ENCODE peak calls at places on chromosome 13, in five cellular contexts. C is mucosa of descending colon, R is HCT116, U is pancreas, A is stomach. Z is an unnamed sample. For H3K4me1, the result is how much of the 10 kb centered on the place peaks cover.

GRCh38 chr13:35917942-35918645 is 213.1 kb downstream of the DCLK1 start:
- DNase-seq in C (no peak), R (no peak), U (no peak), A (no peak), Z (no peak)

GRCh38 chr13:108496364-108497215 is 132.8 kb upstream of the MYO16 start:
- DNase-seq in C (no peak), R (no peak), U (no peak), A (no peak), Z (no peak)

GRCh38 chr13:33799950-33800592 is 17.9 kb upstream of the RFC3 start:
- DNase-seq in C (no peak), R (peak), U (no peak), A (no peak), Z (no peak)

GRCh38 chr13:97627566-97627965 is 193.6 kb downstream of the RAP2A start:
- DNase-seq in C (no peak), R (no peak), U (peak), A (no peak), Z (no peak)

GRCh38 chr13:27403252-27403678 is 21.2 kb upstream of the GTF3A start:
- DNase-seq in C (no peak), R (no peak), U (no peak), A (no peak), Z (no peak)

GRCh38 chr13:112839347-112840105 is 129.5 kb upstream of the MCF2L start:
- DNase-seq in C (no peak), R (no peak), U (no peak), A (no peak), Z (no peak)

GRCh38 chr13:40874138-40874776 is 84.8 kb downstream of the SLC25A15 start:
- DNase-seq in C (no peak), R (no peak), U (no peak), A (no peak), Z (no peak)

GRCh38 chr13:99390601-99391000 is 83.4 kb upstream of the GPR183 start:
- DNase-seq in C (no peak), R (no peak), U (no peak), A (no peak), Z (no peak)

GRCh38 chr13:111040821-111041220 is 74.3 kb upstream of the ARHGEF7 start:
- DNase-seq in C (no peak), R (no peak), U (no peak), A (no peak), Z (peak)

GRCh38 chr13:42219051-42219450 is 52.9 kb upstream of the AKAP11 start:
- DNase-seq in C (no peak), R (no peak), U (no peak), A (no peak), Z (no peak)

GRCh38 chr13:42218576-42218975 is 53.4 kb upstream of the AKAP11 start:
- DNase-seq in C (no peak), R (no peak), U (no peak), A (no peak), Z (no peak)

GRCh38 chr13:42214445-42214844 is 57.5 kb upstream of the AKAP11 start:
- DNase-seq in C (no peak), R (no peak), U (no peak), A (no peak), Z (no peak)

GRCh38 chr13:42216422-42216735 is 55.6 kb upstream of the AKAP11 start:
- DNase-seq in C (no peak), R (no peak), U (no peak), A (no peak), Z (no peak)

GRCh38 chr13:42215578-42216421 is 56.2 kb upstream of the AKAP11 start:
- DNase-seq in C (no peak), R (peak), U (no peak), A (no peak), Z (no peak)
- TF ChIP-seq CTCF in C (no peak), R (peak), U (no peak), A (no peak), Z (no peak)

DNA sequence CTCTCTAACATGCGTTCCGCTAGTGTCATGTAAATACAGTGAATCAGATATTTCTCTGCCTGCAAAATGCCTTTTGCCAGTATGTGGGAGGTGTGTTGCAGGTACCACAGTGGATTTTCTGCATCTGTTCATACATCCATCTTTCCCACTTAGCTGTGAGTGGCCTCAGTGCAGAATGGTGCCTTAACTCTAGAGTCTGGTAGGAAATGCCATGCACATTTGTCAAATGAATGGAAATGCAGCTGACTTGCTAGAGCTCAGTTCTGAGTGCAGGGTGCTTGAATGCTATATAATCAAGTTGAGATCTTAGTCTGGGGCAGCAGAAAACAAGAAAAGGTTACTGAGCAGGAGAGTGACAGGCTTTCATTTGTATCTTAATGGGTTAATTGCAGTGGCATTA is 68.2 kb downstream of the LRCH1 start:
- DNase-seq in C (no peak), R (no peak), U (no peak), A (no peak), Z (no peak)
- H3K4me1 ChIP-seq in C (under half), R (under half), U (under half), A (half or more), Z (under half)

DNA sequence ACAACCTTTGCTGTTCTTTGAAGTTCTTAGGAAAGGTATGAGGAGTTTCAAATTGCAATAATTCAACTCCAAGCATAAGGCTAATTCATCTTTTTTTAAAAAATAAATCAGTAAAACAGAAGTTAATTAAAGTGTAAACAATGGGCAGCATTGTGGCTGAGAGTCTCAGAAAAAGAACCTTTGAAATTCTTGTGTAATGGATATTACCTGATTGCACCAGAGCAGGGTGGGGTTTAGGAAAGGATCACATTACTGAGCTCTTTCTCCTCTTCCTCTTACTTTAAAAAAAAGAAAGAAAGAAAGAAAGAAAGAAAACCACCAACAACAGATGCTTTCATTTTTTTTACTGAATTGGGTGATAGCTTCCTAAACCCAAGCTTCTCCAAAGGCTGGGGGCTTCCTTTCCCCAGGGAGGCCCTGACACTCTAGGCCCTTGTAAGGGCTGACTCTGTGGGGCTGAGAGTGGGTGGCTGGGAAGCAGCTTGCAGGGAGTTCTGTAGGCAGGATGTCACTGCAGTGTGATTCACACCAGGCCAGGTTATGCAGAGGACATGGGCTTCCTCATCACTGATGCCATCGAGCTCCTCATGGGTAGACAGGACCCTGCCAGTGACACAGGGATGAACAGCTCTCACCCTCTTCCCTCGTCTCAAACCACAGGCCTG is 564.5 kb downstream of the FGF9 start:
- DNase-seq in C (no peak), R (peak), U (no peak), A (no peak), Z (peak)
- H3K4me3 ChIP-seq in C (no peak), R (peak), U (no peak), A (no peak), Z (no peak)

GRCh38 chr13:52070929-52071523 is 46.5 kb downstream of the UTP14C start:
- DNase-seq in C (no peak), R (no peak), U (no peak), A (no peak), Z (no peak)
- TF ChIP-seq CTCF in C (no peak), R (no peak), U (no peak), A (no peak), Z (no peak)

DNA sequence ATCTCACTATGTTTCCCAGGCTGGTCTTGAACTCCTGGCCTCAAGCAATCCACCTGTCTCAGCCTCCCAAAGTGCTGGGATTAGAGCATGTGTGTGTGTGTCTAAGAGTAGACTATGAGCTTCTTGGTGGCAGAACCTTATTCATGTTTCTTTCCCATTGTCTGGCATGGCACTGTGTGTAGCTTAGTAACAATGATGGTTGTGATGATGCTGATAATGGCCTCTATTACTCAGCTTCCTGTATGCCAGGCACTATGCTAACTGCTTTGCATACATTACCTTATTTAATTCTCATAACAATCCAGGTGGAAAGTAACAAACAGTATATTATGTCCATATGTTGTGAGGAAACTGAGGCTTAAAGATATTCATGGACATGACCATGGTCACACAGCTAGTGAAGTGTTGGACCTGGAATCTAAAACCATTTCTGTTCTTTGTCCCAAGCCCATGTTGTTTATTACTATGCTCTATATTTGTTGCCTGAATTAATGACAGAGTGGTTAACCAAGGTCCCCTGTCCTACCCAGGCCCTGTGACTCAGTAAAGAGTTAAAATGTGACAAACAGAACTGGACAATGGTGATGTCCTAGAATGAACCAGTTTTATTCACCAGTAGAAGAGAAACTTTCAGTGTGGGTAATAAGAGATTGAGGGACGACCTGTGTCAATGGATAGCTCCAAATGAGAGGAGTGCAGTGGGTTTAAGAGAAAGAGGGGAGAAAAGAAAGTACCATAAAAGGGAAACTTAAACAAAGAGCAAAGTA is 109.6 kb downstream of the KLF5 start:
- DNase-seq in C (no peak), R (no peak), U (no peak), A (no peak), Z (no peak)
- H3K4me1 ChIP-seq in C (under half), R (under half), U (under half), A (under half), Z (under half)

Z was measured in lung.